ENCODE peak calls at places on chromosomes 12 and 14, in eight cellular contexts. J is CD8-positive, alpha-beta T cell; M is uterus; T is RPMI7951; Q is heart right ventricle; S is CD8-positive, alpha-beta memory T cell; X is neural crest cell; O is fibroblast of the conjunctiva. W is an unnamed sample.

GRCh38 chr14:94571950-94572349 is 9.3 kb upstream of the SERPINA5 start:
- DNase-seq in J (no peak), M (no peak), T (peak; percentile 42), Q (no peak), S (no peak), X (no peak), O (no peak), W (no peak)

GRCh38 chr12:67394600-67394999 is 125.4 kb downstream of the CAND1 start:
- DNase-seq in J (no peak), M (peak; percentile 39), T (no peak), Q (peak; percentile 63), S (no peak), X (no peak), O (no peak), W (peak; percentile 47)

GRCh38 chr12:78759387-78759786 is 105.2 kb upstream of the SYT1 start:
- DNase-seq in J (no peak), M (no peak), T (peak; percentile 60), Q (no peak), S (no peak), X (no peak), O (peak; percentile 29), W (no peak)

GRCh38 chr14:63677891-63678379 is 36.3 kb upstream of the WDR89 start:
- DNase-seq in J (no peak), M (no peak), T (peak; percentile 77), Q (no peak), S (no peak), X (no peak), O (peak; percentile 23), W (no peak)

GRCh38 chr14:32648434-32648833 is 290.2 kb upstream of the NPAS3 start:
- DNase-seq in J (no peak), M (no peak), T (no peak), Q (no peak), S (no peak), X (no peak), O (peak; percentile 30), W (no peak)

GRCh38 chr14:32438511-32438910 is 109.4 kb downstream of the AKAP6 start:
- DNase-seq in J (no peak), M (no peak), T (no peak), Q (no peak), S (no peak), X (no peak), O (no peak), W (no peak)

GRCh38 chr14:53714495-53715389 is 241.9 kb downstream of the BMP4 start:
- DNase-seq in J (no peak), M (no peak), T (no peak), Q (no peak), S (no peak), X (no peak), O (no peak), W (no peak)

GRCh38 chr14:99554184-99554583 is 49.8 kb downstream of the CCDC85C start:
- DNase-seq in J (peak; percentile 4), M (no peak), T (no peak), Q (no peak), S (no peak), X (no peak), O (no peak), W (no peak)

GRCh38 chr12:64560395-64561301 is 49.6 kb upstream of the RASSF3 start:
- DNase-seq in J (no peak), M (peak; percentile 62), T (peak; percentile 91), Q (peak; percentile 18), S (no peak), X (no peak), O (peak; percentile 97), W (no peak)

GRCh38 chr14:101235042-101235871 is 326.0 kb upstream of the DIO3 start:
- DNase-seq in J (no peak), M (no peak), T (peak; percentile 31), Q (peak; percentile 21), S (no peak), X (peak; percentile 83), O (peak; percentile 10), W (peak; percentile 45)

GRCh38 chr14:80208426-80208950 is 2.8 kb downstream of the DIO2 start:
- DNase-seq in J (no peak), M (no peak), T (no peak), Q (no peak), S (no peak), X (no peak), O (no peak), W (no peak)

GRCh38 chr12:109927622-109928021 is 27.5 kb downstream of the TCHP start:
- DNase-seq in J (peak; percentile 26), M (no peak), T (peak; percentile 37), Q (no peak), S (peak; percentile 62), X (peak; percentile 40), O (peak; percentile 10), W (no peak)

GRCh38 chr14:61462566-61463195 is 141.3 kb downstream of the PRKCH start:
- DNase-seq in J (no peak), M (no peak), T (peak; percentile 85), Q (no peak), S (no peak), X (no peak), O (peak; percentile 80), W (no peak)